ENCODE peak calls at places on chromosomes 5 and 9, in five cellular contexts. P is heart right ventricle; Z is pancreas; Q is iPS-NIHi11; W is stimulated activated CD4-positive, alpha-beta T cell treated with anti-CD3 and anti-CD28 coated beads, Interleukin-15, amount 100 ng/mL, for 1 hour. R is an unnamed sample.
A peak's percentile ranks its signal among the peaks of the same experiment; 100 is the strongest.

GRCh38 chr9:882416-882931 is 41.0 kb downstream of the DMRT1 start:
- DNase-seq in P (no peak), Z (no peak), Q (peak; percentile 26), W (no peak), R (no peak)

GRCh38 chr5:126525630-126526245 is 69.3 kb downstream of the ALDH7A1 start:
- DNase-seq in P (peak; percentile 71), Z (no peak), Q (peak; percentile 31), W (no peak), R (no peak)

GRCh38 chr9:131594906-131595675 is 49.8 kb downstream of the PRRT1B start:
- DNase-seq in P (no peak), Z (no peak), Q (no peak), W (no peak), R (no peak)

GRCh38 chr5:150641006-150641570 is 628 bp downstream of the SYNPO start:
- DNase-seq in P (peak; percentile 83), Z (no peak), Q (no peak), W (no peak), R (no peak)

GRCh38 chr9:108417726-108418125 is 438.1 kb downstream of the ACTL7B start:
- DNase-seq in P (no peak), Z (no peak), Q (no peak), W (no peak), R (no peak)

GRCh38 chr5:107598958-107599357 is 71.8 kb downstream of the EFNA5 start:
- DNase-seq in P (no peak), Z (no peak), Q (no peak), W (no peak), R (no peak)

GRCh38 chr9:82558855-82559615 is 503.9 kb downstream of the RASEF start:
- DNase-seq in P (no peak), Z (no peak), Q (no peak), W (no peak), R (no peak)

GRCh38 chr9:127783111-127783621 is 2.7 kb upstream of the CDK9 start:
- DNase-seq in P (no peak), Z (no peak), Q (no peak), W (peak; percentile 52), R (peak; percentile 42)

GRCh38 chr5:134614461-134615085 is 18.1 kb downstream of the SAR1B start:
- DNase-seq in P (no peak), Z (no peak), Q (no peak), W (no peak), R (no peak)

GRCh38 chr9:115973241-115973640 is 180.3 kb upstream of the PAPPA start:
- DNase-seq in P (no peak), Z (no peak), Q (no peak), W (no peak), R (no peak)

GRCh38 chr9:110546411-110546871 is 33.1 kb downstream of the SVEP1 start:
- DNase-seq in P (peak; percentile 58), Z (no peak), Q (no peak), W (no peak), R (no peak)

GRCh38 chr9:133144142-133144886 is 19.4 kb downstream of the GBGT1 start:
- DNase-seq in P (peak; percentile 70), Z (peak; percentile 90), Q (peak; percentile 95), W (peak; percentile 91), R (no peak)

GRCh38 chr9:116686693-116687073 is 422 bp upstream of the TRIM32 start:
- DNase-seq in P (no peak), Z (no peak), Q (no peak), W (no peak), R (no peak)

GRCh38 chr9:118418887-118419620 is 714.9 kb downstream of the TLR4 start:
- DNase-seq in P (no peak), Z (no peak), Q (no peak), W (no peak), R (no peak)

GRCh38 chr5:20056933-20057332 is 68.9 kb upstream of the CDH18 start:
- DNase-seq in P (no peak), Z (no peak), Q (no peak), W (no peak), R (no peak)

GRCh38 chr5:132489871-132490483 is 596 bp downstream of the IRF1 start:
- DNase-seq in P (peak; percentile 50), Z (peak; percentile 81), Q (peak; percentile 72), W (no peak), R (no peak)

GRCh38 chr9:95627802-95628201 is 111.0 kb upstream of the PTCH1 start:
- DNase-seq in P (no peak), Z (no peak), Q (no peak), W (no peak), R (no peak)

GRCh38 chr9:12069366-12069765 is 623.8 kb upstream of the TYRP1 start:
- DNase-seq in P (no peak), Z (no peak), Q (no peak), W (no peak), R (no peak)

GRCh38 chr9:134188421-134189166 is 24.2 kb upstream of the RNU6ATAC start:
- DNase-seq in P (no peak), Z (peak; percentile 56), Q (no peak), W (no peak), R (no peak)